ENCODE peak calls at places on chromosomes 1 and 21, in four cellular contexts. N is mammary epithelial cell, Q is left ventricle myocardium inferior, Z is small intestine. P is an unnamed sample. For H3K36me3 and H3K27me3, the result is how much of the 10 kb centered on the place peaks cover.

GRCh38 chr1:21594935-21595897 is 73.9 kb downstream of the RAP1GAP start:
- DNase-seq in Q (peak), Z (peak), N (peak), P (peak)

GRCh38 chr1:160954158-160955104 is at the start of gene ITLN2:
- DNase-seq in N (peak), Z (peak), Q (no peak), P (peak)

GRCh38 chr1:53309802-53310201 is 18.1 kb downstream of the LRP8 start:
- DNase-seq in N (no peak), Q (no peak), Z (no peak), P (no peak)

GRCh38 chr1:200258447-200259375 is 151.1 kb downstream of the ZNF281 start:
- DNase-seq in Q (no peak), Z (peak), N (peak), P (peak)

GRCh38 chr1:41954533-41954944 is 35.8 kb upstream of the HIVEP3 start:
- DNase-seq in N (peak), Z (no peak), Q (no peak), P (peak)

GRCh38 chr21:28445081-28445830 is 547.4 kb downstream of the LTN1 start:
- DNase-seq in Q (no peak), N (peak), Z (no peak), P (no peak)

GRCh38 chr1:23478896-23479790 is 4.8 kb downstream of the ASAP3 start:
- DNase-seq in N (no peak), Z (no peak), Q (peak), P (no peak)

GRCh38 chr1:215022204-215022603 is 60.3 kb upstream of the KCNK2 start:
- DNase-seq in Z (no peak), N (no peak), Q (no peak), P (no peak)

GRCh38 chr1:38489844-38490270 is 369.7 kb downstream of the RRAGC start:
- DNase-seq in Q (no peak), Z (no peak), N (no peak), P (peak)

GRCh38 chr1:186595969-186596368 is 84.3 kb downstream of the PTGS2 start:
- DNase-seq in Q (no peak), Z (no peak), N (peak), P (no peak)

GRCh38 chr1:20371883-20372282 is 81.2 kb downstream of the VWA5B1 start:
- DNase-seq in Q (no peak), Z (no peak), N (no peak), P (no peak)

GRCh38 chr1:22131875-22132486 is 10.9 kb downstream of the WNT4 start:
- DNase-seq in N (peak), Q (no peak), Z (peak), P (peak)

GRCh38 chr1:8584316-8584715 is 233.1 kb downstream of the RERE start:
- DNase-seq in Q (no peak), Z (no peak), N (no peak), P (no peak)

GRCh38 chr1:44254392-44254791 is 41.1 kb downstream of the DMAP1 start:
- DNase-seq in N (no peak), Q (no peak), Z (no peak), P (no peak)

GRCh38 chr1:202106340-202107284 is 16.1 kb upstream of the GPR37L1 start:
- DNase-seq in Q (no peak), N (peak), Z (peak), P (peak)

GRCh38 chr1:45146833-45147232 is 59.6 kb downstream of the ZSWIM5 start:
- DNase-seq in Q (no peak), N (no peak), Z (no peak), P (no peak)

GRCh38 chr1:234772345-234773147 is 162.6 kb upstream of the IRF2BP2 start:
- DNase-seq in Q (peak), N (peak), Z (peak), P (peak)

GRCh38 chr1:62285984-62286481 is 33.2 kb downstream of the KANK4 start:
- DNase-seq in Q (no peak), N (peak), Z (peak), P (no peak)

DNA sequence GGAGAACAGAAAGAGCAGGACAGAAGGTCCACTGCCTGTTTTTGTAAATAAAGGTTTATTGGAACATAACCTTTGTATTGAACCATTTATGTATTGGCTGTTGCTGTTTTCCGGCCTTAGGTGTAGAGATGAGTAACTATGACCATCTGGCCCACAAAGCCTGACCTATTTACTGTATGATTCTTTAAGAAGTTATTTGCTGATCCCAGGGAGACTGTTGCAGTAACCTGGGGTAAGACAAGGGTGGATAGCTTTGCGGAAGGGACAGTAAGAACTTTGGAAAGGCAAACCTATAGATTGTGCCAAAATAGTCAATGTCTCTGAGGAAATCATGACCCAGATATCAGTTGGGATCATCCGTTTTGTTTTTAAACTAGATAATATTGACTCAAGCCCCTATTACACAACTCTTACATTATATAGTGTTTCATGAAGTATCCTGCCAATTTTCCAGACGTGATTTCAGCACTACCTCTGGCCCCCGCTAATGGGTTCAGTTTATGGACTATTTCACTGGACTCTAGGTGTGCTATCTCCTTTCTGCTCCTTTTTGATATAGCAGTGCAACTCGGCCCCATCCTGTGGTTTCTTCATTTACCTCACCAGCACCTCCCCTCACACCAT is 20.8 kb upstream of the TLCD4 start:
- DNase-seq in N (peak), Z (no peak), Q (no peak), P (no peak)
- H3K4me3 ChIP-seq in N (no peak), Z (no peak), Q (no peak), P (no peak)

GRCh38 chr21:16198546-16198945 is 468.8 kb downstream of the USP25 start:
- DNase-seq in Q (no peak), Z (no peak), N (no peak), P (no peak)
- H3K36me3 ChIP-seq in Q (under half), Z (under half), N (under half), P (under half)

GRCh38 chr21:38590449-38590848 is 92.2 kb upstream of the ERG start:
- DNase-seq in N (no peak), Z (no peak), Q (no peak), P (no peak)

GRCh38 chr21:38596264-38597042 is 98.2 kb upstream of the ERG start:
- DNase-seq in N (peak), Q (no peak), Z (no peak), P (no peak)

DNA sequence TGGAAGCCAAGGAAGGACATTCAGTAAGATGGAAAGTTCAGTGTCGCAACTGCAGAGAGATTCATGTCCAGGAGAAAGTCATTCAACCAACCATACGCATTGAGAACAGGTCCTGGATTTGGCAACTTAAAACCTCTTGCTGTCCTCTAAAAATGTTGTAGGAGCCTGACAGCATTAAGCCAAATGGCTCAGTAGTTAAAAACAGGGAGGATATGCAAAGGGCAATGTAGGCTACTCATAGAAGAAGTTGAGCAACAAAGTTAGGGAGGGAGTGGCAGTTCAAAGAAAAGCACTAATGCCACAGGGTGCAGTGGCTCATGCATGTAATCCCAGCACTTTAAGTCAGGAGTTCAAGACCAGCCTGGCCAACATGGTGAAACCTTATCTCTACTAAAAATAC is 92.9 kb upstream of the ERG start:
- DNase-seq in N (no peak), Z (no peak), Q (no peak), P (no peak)
- H3K27me3 ChIP-seq in N (under half), Z (under half), Q (half or more), P (under half)

GRCh38 chr1:111958075-111958474 is 31.4 kb downstream of the KCND3 start:
- DNase-seq in Z (no peak), N (no peak), Q (no peak), P (no peak)
- H3K4me3 ChIP-seq in Z (no peak), N (no peak), Q (no peak), P (no peak)

DNA sequence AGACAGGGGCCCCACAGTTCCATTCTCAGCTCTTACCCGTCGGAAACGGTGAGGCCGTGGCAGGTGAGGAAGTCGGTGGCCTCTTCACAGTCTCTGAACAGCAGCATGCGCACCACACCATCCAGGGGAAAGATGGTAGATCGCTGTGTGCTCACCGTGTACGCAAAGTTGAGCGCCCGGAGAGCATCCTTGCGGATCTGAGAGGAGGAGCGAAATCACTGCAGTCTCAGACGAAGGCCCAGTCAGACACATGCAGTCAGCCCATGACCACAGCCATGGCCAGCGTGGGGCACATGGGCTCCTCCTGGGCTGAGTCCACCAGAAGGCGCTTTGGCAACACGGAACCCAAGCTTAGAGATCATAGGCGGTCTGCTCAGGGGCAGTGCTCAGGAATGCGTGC is 18.5 kb downstream of the MCM3AP start:
- DNase-seq in N (no peak), Z (no peak), Q (no peak), P (no peak)
- H3K36me3 ChIP-seq in N (under half), Z (under half), Q (half or more), P (under half)

GRCh38 chr1:116346943-116347673 is 25.9 kb upstream of the ATP1A1 start:
- DNase-seq in N (peak), Q (no peak), Z (no peak), P (no peak)

GRCh38 chr1:116345011-116345410 is 28.0 kb upstream of the ATP1A1 start:
- DNase-seq in Q (no peak), Z (no peak), N (no peak), P (no peak)

GRCh38 chr1:116347678-116348077 is 25.4 kb upstream of the ATP1A1 start:
- DNase-seq in Q (no peak), Z (no peak), N (no peak), P (no peak)

GRCh38 chr1:116343019-116343418 is 30.0 kb upstream of the ATP1A1 start:
- DNase-seq in N (no peak), Z (no peak), Q (no peak), P (no peak)

GRCh38 chr1:116345830-116346229 is 27.2 kb upstream of the ATP1A1 start:
- DNase-seq in Q (no peak), N (no peak), Z (no peak), P (no peak)
- H3K27me3 ChIP-seq in Q (under half), N (under half), Z (under half), P (under half)

DNA sequence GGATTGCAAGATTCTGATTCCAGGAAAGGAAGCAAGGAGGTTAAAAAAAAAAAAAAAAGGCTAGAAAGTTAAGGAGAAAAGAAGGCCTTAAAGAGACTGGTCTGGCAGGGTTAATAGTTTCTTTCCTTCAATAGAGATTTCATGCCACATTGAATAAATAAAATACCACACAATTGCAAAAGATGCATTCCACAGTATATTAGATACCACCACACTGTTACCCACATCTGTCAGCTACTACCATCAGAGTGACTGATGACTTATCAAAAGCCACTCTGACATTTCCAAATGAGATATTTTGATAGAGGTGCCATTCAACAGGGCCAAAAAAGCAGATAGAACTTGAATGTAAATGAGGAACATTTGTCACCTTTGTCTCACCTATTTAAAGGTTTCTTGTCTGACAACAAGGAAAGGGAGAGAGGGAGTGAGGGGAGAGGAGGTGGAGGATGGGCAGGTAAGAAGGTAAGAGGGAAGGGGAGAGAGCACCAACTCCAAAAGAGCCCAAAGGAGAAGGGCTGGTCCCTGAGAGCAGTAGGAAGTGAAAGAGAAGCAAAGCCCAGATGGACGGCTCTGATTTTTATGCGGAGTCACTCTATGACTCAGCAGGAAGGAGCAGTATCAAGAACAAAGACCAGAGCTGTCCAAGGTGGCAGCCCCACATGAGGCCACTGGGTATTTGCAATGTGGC is 38.3 kb downstream of the LRRN2 start:
- DNase-seq in Z (peak), Q (no peak), N (peak), P (peak)
- H3K4me3 ChIP-seq in Z (no peak), Q (no peak), N (no peak), P (no peak)